ENCODE peak calls at places on chromosomes 2 and 18, in seven cellular contexts. Y, A, B, W, J, T and K are unnamed samples.

GRCh38 chr2:223217373-223217772 is 165.4 kb downstream of the KCNE4 start:
- DNase-seq in Y (peak; percentile 12), A (no peak), B (no peak), W (no peak), J (no peak), T (no peak), K (no peak)

GRCh38 chr2:70994055-70994444 is 623 bp downstream of the TEX261 start:
- DNase-seq in Y (no peak), A (peak; percentile 36), B (peak; percentile 6), W (no peak), J (no peak), T (no peak), K (no peak)

GRCh38 chr2:167289651-167290410 is 401.6 kb downstream of the XIRP2 start:
- DNase-seq in Y (peak; percentile 6), A (no peak), B (peak; percentile 65), W (no peak), J (no peak), T (no peak), K (no peak)

GRCh38 chr2:1642066-1642861 is 102.1 kb downstream of the PXDN start:
- DNase-seq in Y (peak; percentile 14), A (no peak), B (peak; percentile 80), W (no peak), J (no peak), T (no peak), K (no peak)

GRCh38 chr2:178270338-178270737 is 76.0 kb downstream of the OSBPL6 start:
- DNase-seq in Y (no peak), A (no peak), B (no peak), W (no peak), J (no peak), T (no peak), K (no peak)

GRCh38 chr2:39065616-39066015 is 55.2 kb downstream of the SOS1 start:
- DNase-seq in Y (no peak), A (no peak), B (no peak), W (no peak), J (no peak), T (no peak), K (no peak)

GRCh38 chr18:46761054-46761769 is 4.4 kb upstream of the ST8SIA5 start:
- DNase-seq in Y (no peak), A (no peak), B (no peak), W (no peak), J (no peak), T (no peak), K (no peak)

GRCh38 chr2:37688771-37689468 is 17.5 kb upstream of the CDC42EP3 start:
- DNase-seq in Y (peak; percentile 85), A (no peak), B (peak; percentile 87), W (no peak), J (no peak), T (no peak), K (no peak)

GRCh38 chr18:57561728-57562423 is 24.6 kb downstream of the FECH start:
- DNase-seq in Y (peak; percentile 50), A (no peak), B (peak; percentile 55), W (no peak), J (peak; percentile 61), T (no peak), K (peak; percentile 50)

GRCh38 chr2:109638807-109639206 is 24.6 kb downstream of the SOWAHC start:
- DNase-seq in Y (peak; percentile 12), A (no peak), B (peak; percentile 51), W (no peak), J (no peak), T (no peak), K (no peak)